ENCODE peak calls at places on chromosomes 11 and 22, in eight cellular contexts. A is A172; S is cardiac fibroblast; Q is iPS DF 6.9; U is hepatocyte; C is HepG2; H is GM18507; F is activated T-cell treated with anti-CD3 and anti-CD28 coated beads, Interleukin-2, amount 50 U/mL, for 48 hours. M is an unnamed sample.

GRCh38 chr22:47205562-47205961 is 443.1 kb downstream of the TBC1D22A start:
- DNase-seq in A (no peak), S (no peak), Q (no peak), U (no peak), C (no peak), H (no peak), F (peak; percentile 10), M (no peak)

GRCh38 chr22:49554296-49554625 is 273.4 kb downstream of the BRD1 start:
- DNase-seq in A (no peak), S (no peak), Q (no peak), U (no peak), C (no peak), H (no peak), F (no peak), M (no peak)

GRCh38 chr11:45089251-45089650 is 57.2 kb upstream of the PRDM11 start:
- DNase-seq in A (peak; percentile 95), S (peak; percentile 98), Q (no peak), U (no peak), C (no peak), H (no peak), F (no peak), M (peak; percentile 44)

GRCh38 chr22:17939011-17939410 is 85.3 kb downstream of the MICAL3 start:
- DNase-seq in A (no peak), S (no peak), Q (no peak), U (no peak), C (no peak), H (no peak), F (no peak), M (no peak)

GRCh38 chr22:43152355-43153071 is 1.2 kb downstream of the TSPO start:
- DNase-seq in A (peak; percentile 50), S (peak; percentile 38), Q (no peak), U (peak; percentile 58), C (no peak), H (no peak), F (peak; percentile 72), M (peak; percentile 14)

GRCh38 chr11:81725691-81726090 is 1008.0 kb downstream of the FAM181B start:
- DNase-seq in A (peak; percentile 80), S (peak; percentile 21), Q (no peak), U (no peak), C (no peak), H (no peak), F (no peak), M (no peak)

GRCh38 chr11:70625921-70626518 is 227.7 kb downstream of the CTTN start:
- DNase-seq in A (no peak), S (no peak), Q (no peak), U (peak; percentile 27), C (no peak), H (no peak), F (no peak), M (peak; percentile 69)

GRCh38 chr11:100863080-100863581 is 176.0 kb downstream of the ARHGAP42 start:
- DNase-seq in A (peak; percentile 51), S (peak; percentile 76), Q (no peak), U (peak; percentile 50), C (no peak), H (no peak), F (no peak), M (no peak)

GRCh38 chr11:27227744-27228143 is 135.3 kb downstream of the CCDC34 start:
- DNase-seq in A (no peak), S (no peak), Q (no peak), U (no peak), C (no peak), H (no peak), F (no peak), M (no peak)

GRCh38 chr22:45164217-45165123 is 745 bp downstream of the NUP50 start:
- DNase-seq in A (no peak), S (no peak), Q (no peak), U (peak; percentile 59), C (no peak), H (no peak), F (peak; percentile 53), M (no peak)

GRCh38 chr11:128548655-128549255 is 38.6 kb downstream of the ETS1 start:
- DNase-seq in A (no peak), S (peak; percentile 39), Q (no peak), U (peak; percentile 61), C (no peak), H (no peak), F (peak; percentile 69), M (no peak)

GRCh38 chr11:130131957-130132850 is 27.4 kb upstream of the ST14 start:
- DNase-seq in A (peak; percentile 45), S (peak; percentile 84), Q (peak; percentile 74), U (peak; percentile 83), C (peak; percentile 68), H (peak; percentile 40), F (peak; percentile 48), M (no peak)

GRCh38 chr11:44978961-44979331 is 28.3 kb upstream of the TP53I11 start:
- DNase-seq in A (no peak), S (no peak), Q (no peak), U (no peak), C (peak; percentile 35), H (no peak), F (no peak), M (no peak)

GRCh38 chr22:48779661-48780596 is 1047.7 kb downstream of the BRD1 start:
- DNase-seq in A (no peak), S (no peak), Q (no peak), U (no peak), C (no peak), H (no peak), F (no peak), M (no peak)

GRCh38 chr11:113317297-113317696 is 2.9 kb downstream of the TTC12 start:
- DNase-seq in A (no peak), S (no peak), Q (no peak), U (no peak), C (no peak), H (no peak), F (no peak), M (no peak)

GRCh38 chr22:45831394-45831793 is 145.6 kb downstream of the WNT7B start:
- DNase-seq in A (no peak), S (peak; percentile 56), Q (no peak), U (no peak), C (no peak), H (no peak), F (no peak), M (no peak)

GRCh38 chr11:27934830-27935145 is 173.2 kb downstream of the KIF18A start:
- DNase-seq in A (peak; percentile 98), S (peak; percentile 97), Q (no peak), U (peak; percentile 74), C (no peak), H (no peak), F (no peak), M (no peak)